ENCODE peak calls at places on chromosome 17, in four cellular contexts. T, B, R and S are unnamed samples. For H3F3A, the result is how much of the 10 kb centered on the place peaks cover.

GRCh38 chr17:28147026-28147425 is 104.5 kb downstream of the NLK start:
- DNase-seq in T (no peak), B (no peak), R (no peak), S (no peak)

GRCh38 chr17:42642377-42642776 is 16.7 kb upstream of the TUBG2 start:
- DNase-seq in T (no peak), B (no peak), R (peak), S (no peak)

GRCh38 chr17:32288600-32288999 is 23.0 kb downstream of the RHBDL3 start:
- DNase-seq in T (no peak), B (no peak), R (no peak), S (no peak)

GRCh38 chr17:42527932-42528331 is 8.1 kb upstream of the NAGLU start:
- DNase-seq in T (no peak), B (no peak), R (no peak), S (no peak)

GRCh38 chr17:67399676-67400075 is 22.6 kb downstream of the PITPNC1 start:
- DNase-seq in T (no peak), B (no peak), R (no peak), S (no peak)

GRCh38 chr17:49555495-49556018 is 20.1 kb upstream of the NXPH3 start:
- DNase-seq in T (no peak), B (no peak), R (peak), S (no peak)

GRCh38 chr17:48149174-48150106 is 41.9 kb downstream of the SNX11 start:
- DNase-seq in T (no peak), B (no peak), R (peak), S (no peak)

GRCh38 chr17:73349138-73349537 is 37.3 kb upstream of the CDC42EP4 start:
- DNase-seq in T (no peak), B (no peak), R (peak), S (no peak)

GRCh38 chr17:43723697-43724359 is 34.8 kb downstream of the SOST start:
- DNase-seq in T (peak), B (peak), R (no peak), S (no peak)

GRCh38 chr17:41267711-41268110 is 2.5 kb downstream of the KRTAP9-6 start:
- DNase-seq in T (no peak), B (no peak), R (no peak), S (no peak)

GRCh38 chr17:6639651-6640535 is 618 bp downstream of the KIAA0753 start:
- DNase-seq in T (peak), B (peak), R (peak), S (peak)

GRCh38 chr17:77438241-77439204 is 297.8 kb downstream of the SEC14L1 start:
- DNase-seq in T (no peak), B (no peak), R (no peak), S (no peak)

GRCh38 chr17:77441130-77441920 is 300.6 kb downstream of the SEC14L1 start:
- DNase-seq in T (no peak), B (no peak), R (no peak), S (peak)

GRCh38 chr17:77437747-77438146 is 297.0 kb downstream of the SEC14L1 start:
- DNase-seq in T (no peak), B (no peak), R (no peak), S (no peak)

GRCh38 chr17:77440571-77440981 is 299.8 kb downstream of the SEC14L1 start:
- DNase-seq in T (no peak), B (no peak), R (no peak), S (peak)

GRCh38 chr17:77439382-77440013 is 298.7 kb downstream of the SEC14L1 start:
- DNase-seq in T (peak), B (no peak), R (no peak), S (no peak)
- H3F3A ChIP-seq in T (under half), B (under half), R (under half), S (under half)

GRCh38 chr17:76263896-76264295 is 1.3 kb upstream of the UBALD2 start:
- DNase-seq in T (no peak), B (no peak), R (no peak), S (no peak)

GRCh38 chr17:76264755-76265623 is at the start of gene UBALD2:
- DNase-seq in T (peak), B (peak), R (peak), S (peak)

GRCh38 chr17:76265624-76266243 is 586 bp downstream of the UBALD2 start:
- DNase-seq in T (peak), B (no peak), R (peak), S (no peak)

GRCh38 chr17:76262732-76263344 is 2.3 kb upstream of the UBALD2 start:
- DNase-seq in T (no peak), B (peak), R (no peak), S (peak)

GRCh38 chr17:76264425-76264754 is 758 bp upstream of the UBALD2 start:
- DNase-seq in T (no peak), B (no peak), R (no peak), S (no peak)
- H3F3A ChIP-seq in T (under half), B (under half), R (under half), S (under half)

GRCh38 chr17:17420035-17420434 is 56.8 kb upstream of the MED9 start:
- DNase-seq in T (no peak), B (no peak), R (no peak), S (no peak)

GRCh38 chr17:17419621-17420020 is 57.2 kb upstream of the MED9 start:
- DNase-seq in T (no peak), B (no peak), R (no peak), S (no peak)

GRCh38 chr17:17422217-17422610 is 54.6 kb upstream of the MED9 start:
- DNase-seq in T (no peak), B (no peak), R (no peak), S (no peak)

GRCh38 chr17:17421346-17422216 is 55.2 kb upstream of the MED9 start:
- DNase-seq in T (no peak), B (no peak), R (no peak), S (no peak)

GRCh38 chr17:17420561-17421269 is 56.1 kb upstream of the MED9 start:
- DNase-seq in T (peak), B (no peak), R (no peak), S (no peak)
- H3F3A ChIP-seq in T (under half), B (under half), R (under half), S (under half)

DNA sequence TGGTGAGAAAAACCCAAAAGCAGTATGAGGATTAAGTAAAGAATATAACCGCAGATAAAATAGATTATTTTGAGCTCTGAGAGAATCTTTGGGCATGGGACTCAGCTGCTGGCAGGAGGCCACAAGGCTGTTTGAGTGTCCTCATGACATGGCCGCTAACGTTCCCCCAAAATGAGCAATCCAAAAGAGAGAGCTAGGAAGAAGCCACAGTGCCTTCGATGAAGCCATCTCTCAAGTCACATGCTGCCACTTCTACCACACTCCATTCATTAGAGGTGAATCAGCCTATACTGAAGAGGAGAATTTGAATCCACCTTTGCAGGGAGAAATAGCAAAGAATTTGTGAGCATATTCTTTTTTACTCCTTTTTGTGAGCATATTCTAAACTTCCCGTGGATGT is 34.2 kb downstream of the ANKFY1 start:
- DNase-seq in T (peak), B (no peak), R (no peak), S (no peak)
- H3F3A ChIP-seq in T (half or more), B (under half), R (under half), S (under half)

DNA sequence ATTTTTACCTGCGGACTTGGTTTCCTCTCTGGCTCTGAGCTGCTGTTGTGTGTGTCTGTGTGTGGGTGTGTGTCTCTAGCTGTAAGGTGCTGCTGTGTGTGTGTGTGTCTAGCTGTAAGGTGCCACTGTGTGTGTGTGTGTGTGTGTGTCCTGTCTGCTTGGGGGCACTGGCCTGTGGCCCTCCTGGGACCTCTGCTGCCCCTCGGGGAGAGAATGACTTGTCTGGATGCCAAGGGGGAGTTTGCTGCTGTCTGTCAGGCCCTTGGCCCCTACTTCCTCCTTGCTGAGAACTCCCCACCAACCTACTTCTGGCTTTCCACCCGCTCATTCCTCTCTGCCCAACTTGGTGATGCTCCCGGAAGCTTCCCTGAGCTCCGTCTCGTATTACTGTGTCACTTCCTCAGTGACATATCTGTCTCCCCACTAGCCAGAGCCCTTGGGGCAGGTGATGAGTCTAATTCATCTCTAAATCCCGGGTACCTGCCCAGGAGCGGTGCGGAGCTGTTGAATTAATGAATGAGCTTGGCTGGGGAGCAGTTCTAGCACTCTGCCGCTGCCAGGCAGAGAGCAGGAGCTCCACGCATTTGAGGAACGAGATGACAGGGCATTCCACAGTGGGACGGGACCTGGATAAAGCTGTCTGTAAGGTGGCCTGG is 3.5 kb upstream of the LASP1NB start:
- DNase-seq in T (peak), B (no peak), R (no peak), S (no peak)
- H3F3A ChIP-seq in T (half or more), B (half or more), R (under half), S (under half)

GRCh38 chr17:16444258-16444886 is 29.0 kb downstream of the TRPV2 start:
- DNase-seq in T (no peak), B (no peak), R (no peak), S (no peak)
- H3F3A ChIP-seq in T (half or more), B (half or more), R (half or more), S (half or more)

GRCh38 chr17:59365383-59365981 is 34.0 kb downstream of the YPEL2 start:
- DNase-seq in T (no peak), B (no peak), R (peak), S (peak)

GRCh38 chr17:59357929-59358328 is 26.5 kb downstream of the YPEL2 start:
- DNase-seq in T (peak), B (no peak), R (no peak), S (no peak)

GRCh38 chr17:59362811-59363205 is 31.4 kb downstream of the YPEL2 start:
- DNase-seq in T (no peak), B (no peak), R (no peak), S (no peak)

GRCh38 chr17:59361916-59362810 is 30.7 kb downstream of the YPEL2 start:
- DNase-seq in T (peak), B (no peak), R (no peak), S (peak)

GRCh38 chr17:59361386-59361785 is 29.9 kb downstream of the YPEL2 start:
- DNase-seq in T (peak), B (no peak), R (no peak), S (no peak)
- H3F3A ChIP-seq in T (half or more), B (under half), R (under half), S (under half)

GRCh38 chr17:80503031-80503430 is 26.6 kb upstream of the NPTX1 start:
- DNase-seq in T (no peak), B (no peak), R (no peak), S (no peak)
- H3F3A ChIP-seq in T (under half), B (under half), R (under half), S (under half)